ENCODE peak calls at places on chromosomes 12 and 14, in six cellular contexts. One of them, this sample, is unnamed.

GRCh38 chr14:25431211-25432076 is 381.5 kb upstream of the STXBP6 start:
- DNase-seq in NCI-H460: peak
- DNase-seq in heart left ventricle: no peak
- DNase-seq in NCI-H1436: no peak
- DNase-seq in stimulated activated naive B cell treated with anti-CD40 and anti-IgM and Interleukin-4, amounts not matched to agents 10 μg/mL and 1 μg/mL and 100 μg/mL, for 72 hours: no peak
- DNase-seq in activated CD4-positive, alpha-beta T cell treated with anti-CD3 and anti-CD28 coated beads, Interleukin-2, amount 50 U/mL, for 48 hours: no peak
- DNase-seq in this sample: no peak

GRCh38 chr12:93591137-93591868 is 18.8 kb downstream of the SOCS2 start:
- DNase-seq in NCI-H460: peak
- DNase-seq in heart left ventricle: peak
- DNase-seq in NCI-H1436: peak
- DNase-seq in stimulated activated naive B cell treated with anti-CD40 and anti-IgM and Interleukin-4, amounts not matched to agents 10 μg/mL and 1 μg/mL and 100 μg/mL, for 72 hours: peak
- DNase-seq in activated CD4-positive, alpha-beta T cell treated with anti-CD3 and anti-CD28 coated beads, Interleukin-2, amount 50 U/mL, for 48 hours: peak
- DNase-seq in this sample: no peak

GRCh38 chr12:99087278-99087677 is 442.2 kb downstream of the APAF1 start:
- DNase-seq in NCI-H460: no peak
- DNase-seq in heart left ventricle: no peak
- DNase-seq in NCI-H1436: peak
- DNase-seq in stimulated activated naive B cell treated with anti-CD40 and anti-IgM and Interleukin-4, amounts not matched to agents 10 μg/mL and 1 μg/mL and 100 μg/mL, for 72 hours: no peak
- DNase-seq in activated CD4-positive, alpha-beta T cell treated with anti-CD3 and anti-CD28 coated beads, Interleukin-2, amount 50 U/mL, for 48 hours: no peak
- DNase-seq in this sample: no peak

GRCh38 chr12:69456239-69456638 is 13.9 kb upstream of the FRS2 start:
- DNase-seq in NCI-H460: no peak
- DNase-seq in heart left ventricle: no peak
- DNase-seq in NCI-H1436: no peak
- DNase-seq in stimulated activated naive B cell treated with anti-CD40 and anti-IgM and Interleukin-4, amounts not matched to agents 10 μg/mL and 1 μg/mL and 100 μg/mL, for 72 hours: no peak
- DNase-seq in activated CD4-positive, alpha-beta T cell treated with anti-CD3 and anti-CD28 coated beads, Interleukin-2, amount 50 U/mL, for 48 hours: no peak
- DNase-seq in this sample: no peak

GRCh38 chr12:109952873-109953272 is 43.3 kb downstream of the GIT2 start:
- DNase-seq in NCI-H460: no peak
- DNase-seq in heart left ventricle: peak
- DNase-seq in NCI-H1436: no peak
- DNase-seq in stimulated activated naive B cell treated with anti-CD40 and anti-IgM and Interleukin-4, amounts not matched to agents 10 μg/mL and 1 μg/mL and 100 μg/mL, for 72 hours: no peak
- DNase-seq in activated CD4-positive, alpha-beta T cell treated with anti-CD3 and anti-CD28 coated beads, Interleukin-2, amount 50 U/mL, for 48 hours: no peak
- DNase-seq in this sample: no peak

GRCh38 chr14:20628063-20628854 is 13.2 kb downstream of the OR6S1 start:
- DNase-seq in NCI-H460: no peak
- DNase-seq in heart left ventricle: no peak
- DNase-seq in NCI-H1436: no peak
- DNase-seq in stimulated activated naive B cell treated with anti-CD40 and anti-IgM and Interleukin-4, amounts not matched to agents 10 μg/mL and 1 μg/mL and 100 μg/mL, for 72 hours: no peak
- DNase-seq in activated CD4-positive, alpha-beta T cell treated with anti-CD3 and anti-CD28 coated beads, Interleukin-2, amount 50 U/mL, for 48 hours: no peak
- DNase-seq in this sample: no peak

GRCh38 chr14:64541261-64541970 is 875 bp downstream of the HSPA2 start:
- DNase-seq in NCI-H460: no peak
- DNase-seq in heart left ventricle: peak
- DNase-seq in NCI-H1436: peak
- DNase-seq in stimulated activated naive B cell treated with anti-CD40 and anti-IgM and Interleukin-4, amounts not matched to agents 10 μg/mL and 1 μg/mL and 100 μg/mL, for 72 hours: no peak
- DNase-seq in activated CD4-positive, alpha-beta T cell treated with anti-CD3 and anti-CD28 coated beads, Interleukin-2, amount 50 U/mL, for 48 hours: no peak
- DNase-seq in this sample: no peak

GRCh38 chr14:90615444-90616095 is 200.7 kb downstream of the TTC7B start:
- DNase-seq in NCI-H460: no peak
- DNase-seq in heart left ventricle: peak
- DNase-seq in NCI-H1436: no peak
- DNase-seq in stimulated activated naive B cell treated with anti-CD40 and anti-IgM and Interleukin-4, amounts not matched to agents 10 μg/mL and 1 μg/mL and 100 μg/mL, for 72 hours: no peak
- DNase-seq in activated CD4-positive, alpha-beta T cell treated with anti-CD3 and anti-CD28 coated beads, Interleukin-2, amount 50 U/mL, for 48 hours: no peak
- DNase-seq in this sample: no peak

GRCh38 chr14:93528884-93529558 is 98.3 kb downstream of the UNC79 start:
- DNase-seq in NCI-H460: no peak
- DNase-seq in heart left ventricle: no peak
- DNase-seq in NCI-H1436: no peak
- DNase-seq in stimulated activated naive B cell treated with anti-CD40 and anti-IgM and Interleukin-4, amounts not matched to agents 10 μg/mL and 1 μg/mL and 100 μg/mL, for 72 hours: no peak
- DNase-seq in activated CD4-positive, alpha-beta T cell treated with anti-CD3 and anti-CD28 coated beads, Interleukin-2, amount 50 U/mL, for 48 hours: no peak
- DNase-seq in this sample: no peak

GRCh38 chr14:105292810-105293711 is 7.7 kb downstream of the BRF1 start:
- DNase-seq in NCI-H460: no peak
- DNase-seq in heart left ventricle: no peak
- DNase-seq in NCI-H1436: no peak
- DNase-seq in stimulated activated naive B cell treated with anti-CD40 and anti-IgM and Interleukin-4, amounts not matched to agents 10 μg/mL and 1 μg/mL and 100 μg/mL, for 72 hours: no peak
- DNase-seq in activated CD4-positive, alpha-beta T cell treated with anti-CD3 and anti-CD28 coated beads, Interleukin-2, amount 50 U/mL, for 48 hours: peak
- DNase-seq in this sample: no peak

GRCh38 chr14:53285064-53285463 is 131.9 kb upstream of the DDHD1 start:
- DNase-seq in NCI-H460: no peak
- DNase-seq in heart left ventricle: no peak
- DNase-seq in NCI-H1436: no peak
- DNase-seq in stimulated activated naive B cell treated with anti-CD40 and anti-IgM and Interleukin-4, amounts not matched to agents 10 μg/mL and 1 μg/mL and 100 μg/mL, for 72 hours: no peak
- DNase-seq in activated CD4-positive, alpha-beta T cell treated with anti-CD3 and anti-CD28 coated beads, Interleukin-2, amount 50 U/mL, for 48 hours: no peak
- DNase-seq in this sample: no peak

GRCh38 chr12:122489038-122489437 is 11.7 kb downstream of the ZCCHC8 start:
- DNase-seq in NCI-H460: no peak
- DNase-seq in heart left ventricle: no peak
- DNase-seq in NCI-H1436: no peak
- DNase-seq in stimulated activated naive B cell treated with anti-CD40 and anti-IgM and Interleukin-4, amounts not matched to agents 10 μg/mL and 1 μg/mL and 100 μg/mL, for 72 hours: no peak
- DNase-seq in activated CD4-positive, alpha-beta T cell treated with anti-CD3 and anti-CD28 coated beads, Interleukin-2, amount 50 U/mL, for 48 hours: no peak
- DNase-seq in this sample: no peak

GRCh38 chr12:41514050-41514449 is 325.9 kb downstream of the PDZRN4 start:
- DNase-seq in NCI-H460: no peak
- DNase-seq in heart left ventricle: no peak
- DNase-seq in NCI-H1436: no peak
- DNase-seq in stimulated activated naive B cell treated with anti-CD40 and anti-IgM and Interleukin-4, amounts not matched to agents 10 μg/mL and 1 μg/mL and 100 μg/mL, for 72 hours: no peak
- DNase-seq in activated CD4-positive, alpha-beta T cell treated with anti-CD3 and anti-CD28 coated beads, Interleukin-2, amount 50 U/mL, for 48 hours: no peak
- DNase-seq in this sample: no peak

GRCh38 chr14:43147480-43147879 is 1359.6 kb downstream of the FSCB start:
- DNase-seq in NCI-H460: no peak
- DNase-seq in heart left ventricle: no peak
- DNase-seq in NCI-H1436: no peak
- DNase-seq in stimulated activated naive B cell treated with anti-CD40 and anti-IgM and Interleukin-4, amounts not matched to agents 10 μg/mL and 1 μg/mL and 100 μg/mL, for 72 hours: no peak
- DNase-seq in activated CD4-positive, alpha-beta T cell treated with anti-CD3 and anti-CD28 coated beads, Interleukin-2, amount 50 U/mL, for 48 hours: no peak
- DNase-seq in this sample: no peak

GRCh38 chr14:68884031-68885030 is 91.5 kb upstream of the ZFP36L1 start:
- DNase-seq in NCI-H460: no peak
- DNase-seq in heart left ventricle: peak
- DNase-seq in NCI-H1436: no peak
- DNase-seq in stimulated activated naive B cell treated with anti-CD40 and anti-IgM and Interleukin-4, amounts not matched to agents 10 μg/mL and 1 μg/mL and 100 μg/mL, for 72 hours: no peak
- DNase-seq in activated CD4-positive, alpha-beta T cell treated with anti-CD3 and anti-CD28 coated beads, Interleukin-2, amount 50 U/mL, for 48 hours: no peak
- DNase-seq in this sample: no peak

GRCh38 chr12:14650791-14651190 is 45.6 kb downstream of the GUCY2C start:
- DNase-seq in NCI-H460: no peak
- DNase-seq in heart left ventricle: no peak
- DNase-seq in NCI-H1436: no peak
- DNase-seq in stimulated activated naive B cell treated with anti-CD40 and anti-IgM and Interleukin-4, amounts not matched to agents 10 μg/mL and 1 μg/mL and 100 μg/mL, for 72 hours: no peak
- DNase-seq in activated CD4-positive, alpha-beta T cell treated with anti-CD3 and anti-CD28 coated beads, Interleukin-2, amount 50 U/mL, for 48 hours: no peak
- DNase-seq in this sample: no peak

GRCh38 chr12:88494520-88494919 is 85.8 kb downstream of the KITLG start:
- DNase-seq in NCI-H460: no peak
- DNase-seq in heart left ventricle: no peak
- DNase-seq in NCI-H1436: no peak
- DNase-seq in stimulated activated naive B cell treated with anti-CD40 and anti-IgM and Interleukin-4, amounts not matched to agents 10 μg/mL and 1 μg/mL and 100 μg/mL, for 72 hours: no peak
- DNase-seq in activated CD4-positive, alpha-beta T cell treated with anti-CD3 and anti-CD28 coated beads, Interleukin-2, amount 50 U/mL, for 48 hours: no peak
- DNase-seq in this sample: no peak

GRCh38 chr12:90065301-90065801 is 356.7 kb upstream of the ATP2B1 start:
- DNase-seq in NCI-H460: peak
- DNase-seq in heart left ventricle: no peak
- DNase-seq in NCI-H1436: peak
- DNase-seq in stimulated activated naive B cell treated with anti-CD40 and anti-IgM and Interleukin-4, amounts not matched to agents 10 μg/mL and 1 μg/mL and 100 μg/mL, for 72 hours: no peak
- DNase-seq in activated CD4-positive, alpha-beta T cell treated with anti-CD3 and anti-CD28 coated beads, Interleukin-2, amount 50 U/mL, for 48 hours: no peak
- DNase-seq in this sample: no peak